ENCODE peak calls at places on chromosomes 5 and 9, in seven cellular contexts. F is astrocyte of the cerebellum, Q is NT2/D1, L is upper lobe of right lung, U is cardiac muscle cell, Z is uterus, C is dorsolateral prefrontal cortex. H is an unnamed sample.
A peak's percentile ranks its signal among the peaks of the same experiment; 100 is the strongest.

GRCh38 chr5:132008163-132008473 is 3.3 kb downstream of the ACSL6 start:
- DNase-seq in F (no peak), Q (no peak), L (no peak), U (no peak), Z (no peak), C (no peak), H (no peak)

GRCh38 chr9:12554636-12555035 is 138.5 kb upstream of the TYRP1 start:
- DNase-seq in F (peak; percentile 1), Q (peak; percentile 5), L (no peak), U (peak; percentile 50), Z (no peak), C (no peak), H (no peak)

GRCh38 chr5:16866795-16867584 is 69.1 kb downstream of the MYO10 start:
- DNase-seq in F (no peak), Q (no peak), L (peak; percentile 72), U (peak; percentile 66), Z (no peak), C (no peak), H (no peak)

GRCh38 chr5:50767588-50767987 is 101.2 kb downstream of the PARP8 start:
- DNase-seq in F (peak; percentile 20), Q (no peak), L (no peak), U (peak; percentile 15), Z (no peak), C (no peak), H (peak; percentile 20)

GRCh38 chr9:93827545-93828330 is 127.4 kb downstream of the BARX1 start:
- DNase-seq in F (peak; percentile 11), Q (peak; percentile 51), L (peak; percentile 78), U (peak; percentile 59), Z (no peak), C (no peak), H (peak; percentile 2)

GRCh38 chr9:38154501-38155421 is 85.7 kb upstream of the SHB start:
- DNase-seq in F (no peak), Q (no peak), L (no peak), U (no peak), Z (no peak), C (no peak), H (no peak)

GRCh38 chr9:132622144-132622543 is 39.7 kb downstream of the BARHL1 start:
- DNase-seq in F (no peak), Q (no peak), L (no peak), U (peak; percentile 58), Z (no peak), C (no peak), H (no peak)

GRCh38 chr9:113456235-113456634 is 7.3 kb upstream of the RGS3 start:
- DNase-seq in F (no peak), Q (no peak), L (no peak), U (peak; percentile 35), Z (no peak), C (no peak), H (no peak)

GRCh38 chr5:125209650-125210049 is 463.2 kb upstream of the ZNF608 start:
- DNase-seq in F (no peak), Q (no peak), L (no peak), U (no peak), Z (no peak), C (no peak), H (no peak)

GRCh38 chr5:178450121-178450631 is 140.0 kb downstream of the COL23A1 start:
- DNase-seq in F (no peak), Q (no peak), L (no peak), U (no peak), Z (no peak), C (no peak), H (no peak)

GRCh38 chr5:157994906-157995519 is 136.1 kb upstream of the CLINT1 start:
- DNase-seq in F (peak; percentile 43), Q (peak; percentile 79), L (peak; percentile 79), U (peak; percentile 81), Z (peak; percentile 66), C (no peak), H (no peak)

DNA sequence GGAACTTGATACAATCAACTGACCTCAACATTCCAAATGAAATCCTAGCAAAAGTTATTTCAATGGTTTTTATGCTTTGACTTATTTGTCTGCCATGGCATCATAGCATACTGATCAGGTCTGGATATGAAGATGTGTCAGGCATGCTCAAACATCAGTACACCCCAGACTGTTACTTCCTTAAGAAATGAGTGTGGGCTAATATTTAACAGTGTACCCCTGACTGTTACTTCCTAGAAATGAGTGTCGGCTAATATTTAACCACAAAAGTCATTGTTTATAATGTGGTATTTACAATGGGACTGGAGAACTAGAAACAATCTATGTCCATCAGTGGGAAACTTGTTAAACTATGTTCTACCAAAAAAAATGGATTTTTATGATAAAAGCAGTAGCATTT is 38.1 kb upstream of the HNRNPA0 start:
- DNase-seq in F (no peak), Q (no peak), L (no peak), U (no peak), Z (no peak), C (no peak), H (no peak)
- H3K4me3 ChIP-seq in F (no peak overlapping the region), Q (no peak overlapping the region), L (no peak overlapping the region), U (no peak overlapping the region), Z (no peak overlapping the region), C (no peak overlapping the region), H (no peak overlapping the region)

GRCh38 chr9:127938298-127938690 is 640 bp upstream of the DPM2 start:
- DNase-seq in F (no peak), Q (no peak), L (no peak), U (peak; percentile 55), Z (no peak), C (no peak), H (no peak)
- H3K4me3 ChIP-seq in F (peak overlapping the region; percentile 90), Q (no peak overlapping the region), L (peak overlapping the region; percentile 88), U (peak overlapping the region; percentile 76), Z (peak overlapping the region; percentile 88), C (peak overlapping the region; percentile 91), H (no peak overlapping the region)

DNA sequence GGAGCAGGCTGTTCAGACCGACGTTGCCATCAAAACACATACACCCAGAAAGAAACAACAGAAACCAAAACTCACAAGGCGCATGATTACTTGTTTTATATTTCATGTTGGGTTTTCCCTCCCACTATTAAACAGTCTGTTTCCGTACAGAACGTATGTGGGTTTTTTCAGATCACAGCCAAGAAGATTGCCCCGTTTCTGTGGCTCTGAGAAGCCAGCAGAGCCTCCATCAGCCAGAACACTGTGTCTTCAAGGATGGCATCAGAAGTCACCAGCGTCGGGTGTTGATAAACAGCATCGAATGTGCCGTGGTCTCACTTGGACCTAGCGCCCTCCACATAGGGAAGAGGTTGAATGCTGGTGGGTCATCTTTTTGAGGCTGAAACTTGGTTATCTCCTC is 42.8 kb downstream of the FAM78A start:
- DNase-seq in F (no peak), Q (no peak), L (no peak), U (no peak), Z (no peak), C (no peak), H (no peak)
- H3K4me3 ChIP-seq in F (no peak overlapping the region), Q (no peak overlapping the region), L (no peak overlapping the region), U (no peak overlapping the region), Z (no peak overlapping the region), C (no peak overlapping the region), H (no peak overlapping the region)

GRCh38 chr5:120463991-120464626 is at the start of gene PRR16:
- DNase-seq in F (no peak), Q (no peak), L (peak; percentile 72), U (peak; percentile 76), Z (peak; percentile 39), C (peak; percentile 49), H (no peak)
- H3K4me3 ChIP-seq in F (peak within 1 kb of the TSS; percentile 96), Q (peak within 1 kb of the TSS; percentile 65), L (peak within 1 kb of the TSS; percentile 59), U (peak within 1 kb of the TSS; percentile 49), Z (peak within 1 kb of the TSS; percentile 68), C (peak within 1 kb of the TSS; percentile 77), H (peak within 1 kb of the TSS; percentile 98)

GRCh38 chr9:75131700-75132099 is 43.4 kb downstream of the OSTF1 start:
- DNase-seq in F (no peak), Q (no peak), L (no peak), U (no peak), Z (no peak), C (no peak), H (no peak)
- H3K4me3 ChIP-seq in F (no peak overlapping the region), Q (no peak overlapping the region), L (no peak overlapping the region), U (no peak overlapping the region), Z (no peak overlapping the region), C (no peak overlapping the region), H (no peak overlapping the region)

GRCh38 chr5:33937017-33937699 is 972 bp downstream of the RXFP3 start:
- DNase-seq in F (no peak), Q (no peak), L (no peak), U (peak; percentile 10), Z (no peak), C (no peak), H (no peak)
- H3K4me3 ChIP-seq in F (peak overlapping the region; percentile 47), Q (no peak overlapping the region), L (peak overlapping the region; percentile 28), U (no peak overlapping the region), Z (no peak overlapping the region), C (peak overlapping the region; percentile 58), H (no peak overlapping the region)

DNA sequence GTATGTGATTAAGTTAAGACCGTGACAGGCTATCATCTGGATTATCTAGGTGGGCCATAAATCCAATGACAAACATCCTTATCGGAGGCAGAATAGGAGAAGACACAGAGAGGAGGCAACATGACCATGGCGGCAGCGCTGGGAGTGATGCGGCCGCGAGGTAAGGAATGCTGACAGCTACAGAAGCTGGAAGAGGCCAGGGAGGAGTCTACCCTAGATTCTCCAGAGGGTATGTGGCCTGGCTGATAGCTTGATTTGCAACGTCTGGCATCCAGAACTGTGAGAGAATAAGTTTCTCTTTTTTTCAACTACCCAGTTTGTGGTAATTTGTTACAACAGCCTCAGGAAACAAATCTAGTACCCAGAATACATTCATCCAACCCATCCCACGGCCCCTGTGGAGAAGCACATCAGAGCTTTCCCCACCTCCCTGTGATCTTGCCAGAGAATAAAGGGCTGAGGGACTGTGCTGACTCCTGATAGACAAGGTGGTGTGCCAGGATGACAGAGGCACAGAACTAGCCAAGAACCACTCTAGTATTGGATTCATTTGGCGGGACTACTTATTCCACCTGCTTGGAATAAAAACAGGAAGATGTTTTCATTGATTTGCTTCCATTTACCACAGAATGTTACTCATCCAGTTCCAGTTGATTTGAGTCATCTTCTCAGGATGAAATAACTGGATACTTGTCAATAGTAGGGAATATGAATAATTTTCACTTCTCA is 187.4 kb downstream of the MAN2A1 start:
- DNase-seq in F (peak; percentile 94), Q (no peak), L (no peak), U (no peak), Z (no peak), C (no peak), H (no peak)
- H3K4me3 ChIP-seq in F (no peak overlapping the region), Q (no peak overlapping the region), L (no peak overlapping the region), U (no peak overlapping the region), Z (no peak overlapping the region), C (no peak overlapping the region), H (no peak overlapping the region)

GRCh38 chr9:108473209-108474112 is 382.3 kb downstream of the ACTL7B start:
- DNase-seq in F (peak; percentile 36), Q (no peak), L (no peak), U (peak; percentile 88), Z (peak; percentile 28), C (no peak), H (peak; percentile 37)
- H3K4me3 ChIP-seq in F (no peak overlapping the region), Q (no peak overlapping the region), L (no peak overlapping the region), U (no peak overlapping the region), Z (no peak overlapping the region), C (no peak overlapping the region), H (no peak overlapping the region)

H was measured in AG09309.